ENCODE peak calls at places on chromosomes 7 and 10, in four cellular contexts. R is K562, A is GM12878, Z is HepG2. K is an unnamed sample.

GRCh38 chr7:32330602-32331001 is 159.6 kb downstream of the LSM5 start:
- DNase-seq in R (no peak), A (no peak), Z (no peak), K (no peak)

GRCh38 chr10:51092402-51092801 is 18.1 kb downstream of the PRKG1 start:
- DNase-seq in R (no peak), A (no peak), Z (no peak), K (no peak)

GRCh38 chr7:131370523-131370968 is 42.9 kb downstream of the MKLN1 start:
- DNase-seq in R (no peak), A (peak), Z (no peak), K (no peak)

GRCh38 chr7:150400779-150401423 is 21.8 kb downstream of the ZNF775 start:
- DNase-seq in R (no peak), A (no peak), Z (no peak), K (peak)

GRCh38 chr10:63169624-63170023 is 36.5 kb downstream of the NRBF2 start:
- DNase-seq in R (no peak), A (no peak), Z (no peak), K (no peak)

GRCh38 chr7:105270117-105270516 is 118.6 kb downstream of the SRPK2 start:
- DNase-seq in R (no peak), A (no peak), Z (no peak), K (peak)

GRCh38 chr10:119479048-119479394 is 63.5 kb downstream of the RGS10 start:
- DNase-seq in R (no peak), A (no peak), Z (no peak), K (no peak)

GRCh38 chr10:69004821-69005220 is 16.2 kb downstream of the KIFBP start:
- DNase-seq in R (peak), A (no peak), Z (peak), K (no peak)

GRCh38 chr7:117068511-117069155 is 115.3 kb downstream of the ST7 start:
- DNase-seq in R (no peak), A (no peak), Z (no peak), K (no peak)

GRCh38 chr10:85668522-85668921 is 698.1 kb downstream of the GRID1 start:
- DNase-seq in R (no peak), A (no peak), Z (no peak), K (no peak)

GRCh38 chr10:85674851-85675250 is 691.7 kb downstream of the GRID1 start:
- DNase-seq in R (no peak), A (no peak), Z (no peak), K (no peak)

GRCh38 chr10:85667638-85668233 is 698.9 kb downstream of the GRID1 start:
- DNase-seq in R (no peak), A (no peak), Z (no peak), K (peak)

GRCh38 chr10:85673270-85673669 is 693.3 kb downstream of the GRID1 start:
- DNase-seq in R (no peak), A (no peak), Z (no peak), K (no peak)

DNA sequence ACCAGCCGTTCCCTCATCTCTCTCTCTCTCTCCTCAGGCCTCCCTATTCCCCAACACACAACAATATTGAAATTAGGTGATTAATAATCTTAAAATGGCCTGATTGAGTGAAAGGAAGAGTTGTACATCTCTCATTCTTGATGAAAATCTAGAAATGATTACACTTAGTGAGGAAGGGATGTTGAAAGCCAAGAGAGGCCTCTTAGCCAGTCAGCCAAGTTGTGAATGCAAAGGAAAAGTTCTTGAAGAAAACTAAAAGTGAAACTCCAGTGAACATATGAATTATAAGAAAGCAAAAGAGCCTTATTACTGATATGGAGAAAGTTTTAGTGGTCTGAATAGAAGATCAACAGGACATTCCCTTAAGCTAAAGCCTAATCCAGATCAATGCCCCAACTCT is 695.1 kb downstream of the GRID1 start:
- DNase-seq in R (no peak), A (no peak), Z (no peak), K (no peak)
- TF ChIP-seq ETV6 in R (no peak), A (no peak), Z (no peak), K (no peak)

GRCh38 chr10:128498746-128499145 is 372.5 kb upstream of the MKI67 start:
- DNase-seq in R (no peak), A (no peak), Z (no peak), K (no peak)
- TF ChIP-seq TCF7 in R (no peak), A (no peak), Z (no peak), K (no peak)

DNA sequence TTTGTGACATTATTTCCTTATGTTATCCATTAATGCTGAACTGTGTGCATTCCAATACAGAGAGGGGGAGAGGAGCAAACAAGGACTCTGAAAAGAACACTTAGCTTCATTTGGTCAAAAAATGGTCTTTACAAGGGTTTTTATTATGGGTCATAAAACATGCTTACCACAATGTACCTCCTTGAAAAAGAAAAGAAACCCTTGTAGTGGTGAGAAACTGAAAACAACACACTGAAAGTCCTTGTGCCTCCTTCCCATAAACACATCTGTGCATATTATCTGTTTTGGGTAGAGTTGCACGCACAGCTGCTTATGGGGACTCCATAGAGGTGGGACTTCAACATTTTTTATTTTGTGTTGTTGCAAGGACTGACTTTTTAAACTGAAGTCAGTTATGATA is 98.7 kb downstream of the CDK6 start:
- DNase-seq in R (no peak), A (peak), Z (no peak), K (no peak)
- TF ChIP-seq ETV6 in R (no peak), A (no peak), Z (no peak), K (no peak)

DNA sequence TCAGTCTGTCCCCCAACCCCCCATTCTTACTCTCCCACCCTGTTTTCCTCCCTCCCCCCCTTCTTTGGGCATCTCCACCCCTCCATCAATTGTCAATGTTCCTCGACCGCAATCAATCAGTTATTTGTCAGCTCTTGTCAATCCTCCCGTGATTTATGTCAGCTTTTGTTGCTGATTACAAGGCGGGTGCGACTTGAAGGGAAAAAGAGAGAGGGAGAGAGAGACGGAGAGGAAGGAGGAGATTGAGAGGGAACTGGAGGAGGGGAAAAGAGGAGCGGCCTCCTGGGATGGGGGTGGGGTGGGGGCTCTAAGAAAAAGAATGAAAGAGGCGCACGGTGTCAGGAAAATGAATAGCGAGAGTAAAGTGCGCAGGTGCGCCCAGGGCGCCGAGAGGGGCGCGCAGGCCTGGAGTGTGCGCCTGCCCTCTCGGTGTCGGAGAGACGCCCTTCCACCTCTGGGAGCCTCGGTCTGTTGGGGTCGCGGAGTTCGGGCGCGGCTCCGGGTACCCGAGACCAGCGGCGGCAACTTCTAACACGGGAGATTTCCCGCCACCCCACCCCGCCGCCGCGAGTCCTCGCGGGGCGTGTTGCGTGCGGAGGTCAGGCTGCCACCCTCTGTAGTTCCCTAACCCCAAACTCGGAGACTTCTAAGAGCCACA is 1.1 kb upstream of the ZNF503 start:
- DNase-seq in R (no peak), A (no peak), Z (no peak), K (peak)
- TF ChIP-seq TCF7 in R (no peak), A (no peak), Z (peak), K (no peak)

GRCh38 chr7:11471255-11471654 is 360.7 kb downstream of the THSD7A start:
- DNase-seq in R (no peak), A (no peak), Z (no peak), K (no peak)

GRCh38 chr7:11473220-11473619 is 358.8 kb downstream of the THSD7A start:
- DNase-seq in R (no peak), A (no peak), Z (no peak), K (no peak)

GRCh38 chr7:11473807-11474424 is 358.1 kb downstream of the THSD7A start:
- DNase-seq in R (no peak), A (no peak), Z (no peak), K (no peak)

GRCh38 chr7:11474902-11475585 is 357.0 kb downstream of the THSD7A start:
- DNase-seq in R (no peak), A (no peak), Z (no peak), K (no peak)

DNA sequence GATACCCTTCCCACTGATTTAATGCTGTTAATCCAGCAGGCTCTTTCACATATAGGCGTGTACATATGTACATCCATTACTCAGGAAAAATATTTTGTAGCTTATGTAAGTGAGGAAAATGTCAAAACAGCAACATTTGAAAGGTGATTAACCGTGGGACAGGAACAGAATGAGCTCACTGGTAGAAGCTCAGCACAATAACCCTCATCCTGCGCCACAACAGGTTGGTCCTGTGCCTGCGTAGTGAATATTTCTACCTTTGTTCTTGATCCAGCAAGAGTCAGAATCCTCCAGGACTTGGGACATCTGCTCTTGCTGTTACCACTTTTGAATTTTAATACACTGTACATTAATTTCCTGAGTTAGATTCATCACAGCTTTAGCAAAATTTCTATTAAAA is 359.4 kb downstream of the THSD7A start:
- DNase-seq in R (no peak), A (no peak), Z (no peak), K (no peak)
- TF ChIP-seq ETV6 in R (no peak), A (no peak), Z (no peak), K (no peak)

GRCh38 chr10:660980-661890 is 28.2 kb downstream of the DIP2C start:
- DNase-seq in R (no peak), A (no peak), Z (peak), K (no peak)

GRCh38 chr10:663466-663751 is 26.1 kb downstream of the DIP2C start:
- DNase-seq in R (no peak), A (no peak), Z (no peak), K (no peak)

GRCh38 chr10:662686-663465 is 26.6 kb downstream of the DIP2C start:
- DNase-seq in R (no peak), A (no peak), Z (no peak), K (no peak)

GRCh38 chr10:660413-660979 is 29.0 kb downstream of the DIP2C start:
- DNase-seq in R (no peak), A (no peak), Z (no peak), K (no peak)

DNA sequence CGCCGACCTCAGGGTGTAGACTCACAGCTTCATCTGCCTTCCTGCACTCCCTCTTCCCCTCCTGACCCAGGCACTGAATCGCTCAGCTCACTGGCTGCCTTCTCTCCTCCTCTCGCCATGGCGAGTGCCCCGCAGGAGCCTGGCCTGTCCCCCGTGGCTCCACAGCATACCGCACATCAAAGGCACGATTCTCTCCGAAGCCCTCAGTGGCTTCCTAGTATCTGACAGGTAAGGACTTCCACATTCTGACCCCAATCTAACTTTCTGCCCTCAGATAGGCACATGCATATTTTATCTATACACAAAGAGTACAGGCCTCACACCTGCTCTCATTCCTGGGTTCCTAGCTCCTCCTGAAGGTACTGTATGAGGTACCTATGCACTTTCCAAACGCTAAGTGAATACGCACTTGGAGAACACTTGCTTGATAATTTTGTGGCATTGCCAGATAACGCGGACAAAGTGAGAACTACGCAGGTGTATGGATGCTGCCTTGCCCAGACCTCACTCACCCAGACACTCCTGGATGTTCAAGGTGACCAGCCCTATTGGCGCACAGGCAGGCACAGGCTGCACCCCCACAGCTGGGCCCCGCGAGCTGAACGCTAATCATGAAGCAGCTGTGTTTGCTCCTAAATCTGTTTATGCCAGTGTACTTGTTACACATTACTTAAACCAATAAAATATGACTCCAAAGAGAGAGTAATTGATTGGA is 27.4 kb downstream of the DIP2C start:
- DNase-seq in R (no peak), A (no peak), Z (no peak), K (no peak)
- TF ChIP-seq TCF7 in R (no peak), A (no peak), Z (no peak), K (no peak)

GRCh38 chr10:110221721-110222261 is 14.4 kb downstream of the MXI1 start:
- DNase-seq in R (peak), A (no peak), Z (no peak), K (peak)
- TF ChIP-seq ETV6 in R (no peak), A (no peak), Z (no peak), K (no peak)

GRCh38 chr7:33534830-33535229 is 370.5 kb upstream of the BMPER start:
- DNase-seq in R (no peak), A (no peak), Z (no peak), K (no peak)
- TF ChIP-seq TCF7 in R (no peak), A (no peak), Z (no peak), K (no peak)